ENCODE peak calls at places on chromosomes 5 and 9, in four cellular contexts. L, B, R and V are unnamed samples. For H3K4me1, the result is how much of the 10 kb centered on the place peaks cover.

GRCh38 chr9:89182369-89182768 is 3.8 kb upstream of the SHC3 start:
- ATAC-seq in L (no peak), B (no peak), R (no peak), V (no peak)

GRCh38 chr5:142720561-142721275 is 34.8 kb upstream of the FGF1 start:
- ATAC-seq in R (peak), B (peak), L (peak), V (no peak)

GRCh38 chr5:142561029-142561428 is 124.9 kb downstream of the FGF1 start:
- ATAC-seq in L (no peak), B (no peak), R (no peak), V (no peak)

GRCh38 chr9:77417570-77417969 is 230.6 kb downstream of the GNA14 start:
- ATAC-seq in L (no peak), R (no peak), B (peak), V (peak)

GRCh38 chr5:51685399-51685798 is 302.2 kb downstream of the ISL1 start:
- ATAC-seq in R (no peak), L (no peak), B (no peak), V (no peak)

GRCh38 chr5:151557466-151557865 is 33.7 kb downstream of the FAT2 start:
- ATAC-seq in R (no peak), B (no peak), L (no peak), V (no peak)

GRCh38 chr9:135369401-135369800 is 110.2 kb upstream of the PPP1R26 start:
- ATAC-seq in B (no peak), R (no peak), L (no peak), V (no peak)

GRCh38 chr9:36208521-36209253 is 18.0 kb downstream of the CLTA start:
- ATAC-seq in B (no peak), R (no peak), L (no peak), V (no peak)

GRCh38 chr9:36021968-36022367 is 14.7 kb upstream of the RECK start:
- ATAC-seq in B (no peak), R (no peak), L (no peak), V (no peak)

GRCh38 chr9:286091-286740 is 71.6 kb downstream of the DOCK8 start:
- ATAC-seq in R (no peak), L (no peak), B (no peak), V (no peak)

DNA sequence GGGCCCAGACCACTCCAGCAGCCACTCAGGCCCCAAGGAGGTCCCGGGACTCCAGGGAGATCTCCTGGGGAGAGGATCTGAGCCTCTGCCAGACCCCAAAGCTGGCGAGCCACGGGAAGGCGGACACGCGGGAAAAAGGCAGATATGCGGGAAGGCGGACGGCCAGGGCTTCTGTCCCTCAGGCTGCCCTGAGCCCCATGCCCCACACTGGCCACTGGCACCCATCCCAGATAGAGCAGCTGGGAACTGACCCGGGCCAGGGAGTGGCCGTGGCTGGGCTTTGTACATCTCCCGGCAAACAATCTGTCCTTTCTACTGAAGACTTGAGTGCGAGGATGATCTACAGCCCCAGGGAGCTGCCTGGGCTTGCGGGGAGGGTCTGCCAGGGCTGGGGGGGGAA is 21.1 kb upstream of the NOTCH1 start:
- ATAC-seq in L (no peak), R (peak), B (no peak), V (no peak)
- H3K4me1 ChIP-seq in L (under half), R (under half), B (under half), V (half or more)

GRCh38 chr9:126337690-126338426 is 11.2 kb downstream of the MVB12B start:
- ATAC-seq in R (no peak), L (no peak), B (no peak), V (no peak)
- H3K4me3 ChIP-seq in R (no peak), L (no peak), B (no peak), V (no peak)

DNA sequence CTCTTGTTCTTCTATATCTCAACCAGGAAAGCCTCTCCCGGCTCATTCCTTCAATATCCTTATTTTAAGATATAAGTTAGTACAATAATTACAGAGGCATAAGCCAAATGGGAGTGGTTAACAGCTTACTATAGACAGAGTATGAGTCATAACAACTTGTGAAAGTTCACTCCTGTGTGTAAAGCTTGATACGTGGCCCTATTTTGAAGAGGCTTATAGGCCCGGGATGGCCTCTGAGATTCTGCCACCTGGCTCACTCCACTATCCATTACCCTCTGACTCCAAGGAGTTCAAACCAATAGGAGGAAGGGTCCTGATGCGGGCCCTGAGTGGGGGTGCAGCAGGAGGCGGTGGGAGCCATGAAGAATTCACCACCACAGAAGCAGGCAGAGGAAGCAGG is 36.6 kb downstream of the B4GALT1 start:
- ATAC-seq in L (no peak), B (peak), R (no peak), V (no peak)
- H3K4me1 ChIP-seq in L (under half), B (under half), R (under half), V (half or more)

DNA sequence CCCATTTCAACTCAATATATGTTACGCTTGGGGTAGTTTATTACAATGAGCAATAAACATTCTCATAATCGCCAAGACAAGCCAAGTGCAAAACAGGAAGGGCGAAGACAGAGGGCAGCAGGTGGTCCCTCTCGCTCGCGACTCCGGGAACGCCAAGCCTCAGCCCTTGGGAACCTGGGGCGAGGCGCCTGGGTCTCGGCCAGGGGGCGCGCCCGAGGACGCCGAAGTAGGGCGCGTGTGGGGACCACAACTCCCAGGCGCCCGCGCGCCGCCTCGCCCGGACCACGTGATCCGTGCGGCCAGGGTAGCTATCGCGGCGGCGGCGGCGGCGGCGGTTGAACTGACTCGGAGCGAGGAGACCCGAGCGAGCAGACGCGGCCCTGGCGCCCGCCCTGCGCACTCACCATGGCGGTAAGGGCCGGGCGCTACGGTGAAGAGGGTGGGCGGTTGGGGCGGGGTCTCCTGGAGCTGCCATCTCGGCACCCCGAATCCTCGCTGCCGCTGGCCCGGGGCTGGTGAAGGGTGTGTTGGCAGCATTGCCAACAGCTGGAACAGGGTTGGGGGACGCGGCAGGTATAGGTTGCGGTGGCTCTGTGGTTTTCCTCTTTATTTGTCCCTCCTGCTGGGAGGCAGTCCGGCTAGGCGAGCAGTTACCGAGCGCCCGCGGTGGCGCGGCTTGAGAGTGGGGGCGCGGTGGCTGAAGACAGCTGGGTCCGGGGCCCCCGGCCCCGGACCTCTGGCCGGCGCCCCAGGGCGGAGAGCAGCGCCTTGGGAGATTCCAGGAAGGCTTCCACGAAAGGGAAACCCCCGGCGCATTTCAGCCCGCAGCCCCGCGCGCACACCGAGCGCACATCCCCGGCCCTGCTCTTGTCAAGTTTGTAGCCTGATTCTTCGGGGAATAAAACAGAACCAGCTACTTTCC is at the start of gene SLC31A2:
- ATAC-seq in B (peak), R (peak), L (peak), V (peak)
- H3K4me3 ChIP-seq in B (peak), R (peak), L (peak), V (peak)

GRCh38 chr5:103260951-103261350 is 2.4 kb downstream of the MACIR start:
- ATAC-seq in L (no peak), B (no peak), R (no peak), V (no peak)
- H3K4me1 ChIP-seq in L (under half), B (under half), R (under half), V (under half)

DNA sequence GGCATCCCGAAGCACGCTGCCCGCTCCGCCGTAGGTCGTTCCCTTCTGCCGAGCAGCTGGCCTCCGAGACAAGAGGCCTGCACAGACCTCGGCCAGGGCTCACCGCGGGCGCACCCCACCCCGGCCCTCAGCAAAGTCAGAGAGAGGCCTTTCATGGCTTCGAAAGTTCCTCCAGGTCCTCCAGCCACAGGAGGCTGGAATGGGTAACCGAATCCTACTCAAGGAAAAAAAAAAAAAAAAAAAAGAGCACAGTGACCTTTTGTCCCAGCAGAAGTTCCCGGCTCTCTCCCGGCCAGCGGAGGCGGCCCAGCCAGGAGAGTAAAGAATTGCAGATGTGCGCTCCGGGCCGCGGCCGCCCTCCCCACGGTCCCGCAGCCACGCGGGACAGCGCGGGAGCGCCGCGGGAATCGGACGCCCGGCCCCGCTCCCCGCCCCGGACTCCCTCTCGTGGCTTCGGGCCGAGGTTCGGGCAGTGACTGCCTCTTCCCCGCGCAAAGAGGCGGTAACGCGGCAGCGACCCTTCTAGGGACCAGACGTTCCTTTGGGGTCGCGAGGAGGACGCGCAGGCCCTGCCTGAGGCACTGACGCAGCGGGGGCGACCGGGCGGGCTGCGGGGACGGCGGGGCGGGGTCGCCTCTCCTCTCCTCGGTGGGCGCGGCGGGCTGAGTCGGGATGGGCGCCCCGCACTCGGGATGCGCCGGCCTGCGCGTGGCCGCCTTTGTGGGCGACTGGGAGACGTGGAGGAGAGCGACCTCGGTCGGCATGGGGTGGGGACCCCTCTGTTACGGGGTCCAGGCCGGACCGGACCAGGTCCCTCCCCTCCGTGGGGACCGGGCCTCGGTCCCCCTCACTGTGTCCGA is 790 bp downstream of the GFPT2 start:
- ATAC-seq in B (peak), L (peak), R (peak), V (peak)
- H3K4me3 ChIP-seq in B (peak), L (peak), R (peak), V (peak)

GRCh38 chr9:129413537-129414376 is 207.1 kb downstream of the C9orf50 start:
- ATAC-seq in R (peak), L (peak), B (peak), V (peak)

GRCh38 chr9:129415031-129415953 is 205.6 kb downstream of the C9orf50 start:
- ATAC-seq in B (no peak), L (peak), R (no peak), V (no peak)

GRCh38 chr9:129416831-129417604 is 203.9 kb downstream of the C9orf50 start:
- ATAC-seq in L (no peak), R (no peak), B (no peak), V (no peak)

GRCh38 chr9:129414377-129415021 is 206.4 kb downstream of the C9orf50 start:
- ATAC-seq in B (peak), R (peak), L (peak), V (peak)

DNA sequence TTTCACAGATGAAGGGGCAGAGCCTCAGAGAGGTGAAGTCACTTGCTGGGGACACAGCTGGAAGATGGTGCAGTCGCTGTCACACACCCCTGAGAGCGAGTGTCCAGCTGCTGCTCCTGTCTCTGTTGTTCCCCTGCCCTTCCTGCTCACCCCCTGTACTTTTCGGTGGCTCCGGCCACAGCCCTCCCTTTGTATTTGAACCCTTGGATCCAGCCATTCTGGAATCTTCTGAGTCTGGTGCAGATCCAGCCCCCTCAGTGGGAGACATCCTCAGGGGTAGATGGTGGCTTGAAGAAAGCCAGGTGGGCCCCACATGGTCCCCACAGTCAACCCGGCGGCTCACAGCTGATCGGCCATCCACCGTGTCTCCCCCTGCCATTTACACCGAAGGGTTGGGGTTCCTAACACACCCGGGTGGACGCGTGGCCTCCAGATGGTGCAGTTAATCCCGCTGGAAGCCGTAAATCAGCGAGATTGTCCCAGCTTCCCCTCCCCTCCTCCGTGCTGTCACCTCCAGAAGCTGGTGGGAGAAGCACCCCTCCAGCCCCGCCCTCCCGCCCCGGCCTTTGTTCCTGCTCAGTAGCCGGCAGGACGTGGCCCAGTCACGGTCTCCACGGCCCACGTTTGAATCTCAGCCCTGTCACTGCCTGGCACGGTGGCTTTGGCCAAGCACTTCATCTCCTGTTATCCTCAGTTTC is 204.8 kb downstream of the C9orf50 start:
- ATAC-seq in B (no peak), R (no peak), L (no peak), V (no peak)
- H3K4me1 ChIP-seq in B (under half), R (under half), L (half or more), V (under half)

DNA sequence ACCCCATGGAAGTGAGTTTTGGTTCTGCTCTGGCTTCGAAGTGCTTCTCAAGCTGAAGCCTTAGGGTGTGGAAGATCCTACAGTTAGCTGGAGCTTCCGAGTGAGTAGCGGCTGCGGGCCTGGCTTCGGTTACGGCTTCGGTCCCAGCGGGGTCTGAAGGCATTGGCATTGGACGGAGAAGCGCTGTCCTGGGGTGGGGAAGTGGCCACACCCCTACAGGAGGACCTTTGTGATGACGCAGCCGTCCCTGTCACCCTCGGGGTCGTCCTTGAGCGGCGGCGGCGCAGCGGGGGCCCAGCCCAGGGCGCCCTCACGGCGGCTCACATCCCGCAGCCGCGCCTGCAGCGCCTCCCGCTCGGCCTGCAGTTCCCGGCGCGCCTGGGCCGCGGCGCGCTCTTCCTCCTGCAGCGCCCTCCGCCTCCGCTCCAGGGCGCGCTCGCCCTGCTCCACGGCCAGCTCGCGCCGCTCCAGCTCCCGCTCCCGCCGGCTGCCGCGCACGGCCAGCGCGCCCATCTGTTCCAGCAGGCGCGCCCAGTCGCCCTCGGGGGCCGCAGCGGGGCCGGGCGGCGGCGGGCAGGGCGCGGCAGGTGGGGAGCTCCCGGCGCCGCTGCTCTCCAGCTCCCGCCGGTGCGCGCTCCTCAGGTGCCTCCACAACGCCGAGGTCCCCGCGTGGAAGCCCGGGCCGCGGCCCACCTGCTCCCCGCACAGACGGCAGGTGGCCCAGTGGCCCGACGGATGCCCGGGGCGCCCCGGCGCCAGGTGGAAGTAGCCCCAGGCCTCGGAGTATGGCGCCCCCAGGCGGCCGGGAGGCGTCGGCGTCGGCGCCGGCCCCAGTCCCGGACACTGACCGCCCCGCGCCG is 9.9 kb downstream of the ZBED3 start:
- ATAC-seq in R (peak), L (no peak), B (no peak), V (peak)
- H3K4me3 ChIP-seq in R (peak), L (no peak), B (no peak), V (peak)

DNA sequence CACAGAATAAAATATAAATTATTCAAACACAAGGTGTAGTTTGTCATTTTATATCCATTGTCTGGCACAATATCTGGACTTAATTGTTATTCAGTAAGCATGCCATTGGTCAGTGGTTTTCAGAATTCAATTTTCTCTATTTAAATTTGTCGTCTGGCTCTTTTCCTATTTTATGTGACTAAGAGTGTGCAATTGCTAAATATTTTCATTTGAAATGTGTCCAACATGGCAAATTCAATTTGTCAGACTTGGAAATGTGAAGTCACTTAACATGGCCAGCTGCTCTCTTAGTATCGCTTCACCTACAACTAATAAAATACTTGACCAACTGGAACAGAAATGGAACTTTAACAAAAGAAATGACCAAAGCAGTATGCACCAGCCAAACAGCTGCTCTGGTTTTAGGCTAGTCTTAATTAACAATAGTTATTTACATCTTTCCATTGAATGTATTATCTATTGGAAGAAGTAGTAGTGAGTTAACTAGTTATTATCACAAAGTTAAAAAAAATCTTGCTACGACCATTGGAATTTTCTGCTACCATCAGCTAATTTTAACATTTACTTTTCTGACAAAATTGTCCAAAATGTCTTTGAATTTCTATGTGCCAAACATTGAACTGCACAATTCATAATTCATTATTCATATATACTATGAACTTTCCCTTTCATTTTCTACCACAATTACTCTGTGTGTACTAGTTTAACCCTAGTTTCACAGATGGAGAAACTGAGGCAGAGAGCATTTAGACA is 720.7 kb upstream of the FAM174A start:
- ATAC-seq in R (no peak), B (peak), L (no peak), V (no peak)
- H3K4me1 ChIP-seq in R (under half), B (under half), L (under half), V (under half)

DNA sequence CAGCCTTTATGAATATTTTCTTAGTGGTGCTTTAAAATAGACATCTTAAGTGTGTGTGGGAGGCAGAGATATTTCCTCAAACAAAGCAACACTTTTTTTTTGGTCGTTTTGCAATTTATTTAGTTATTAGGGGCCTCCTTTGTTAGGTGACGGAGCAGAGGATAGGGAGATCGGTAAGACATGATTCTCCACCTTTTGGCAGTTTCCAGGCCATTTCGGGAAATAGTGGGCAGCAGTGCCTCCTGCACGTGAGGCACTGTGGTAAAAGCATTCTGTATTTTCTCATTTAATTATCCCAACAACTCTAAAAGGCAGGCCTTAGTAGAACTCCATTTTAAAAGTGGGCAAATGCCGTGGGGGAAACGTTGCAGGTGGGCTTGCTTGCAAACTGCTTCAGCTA is 1.9 kb downstream of the OCLN start:
- ATAC-seq in B (no peak), L (no peak), R (no peak), V (no peak)
- H3K4me3 ChIP-seq in B (peak), L (peak), R (no peak), V (no peak)